ENCODE peak calls at places on chromosomes 12 and 14, in ten cellular contexts. B is CD8-positive, alpha-beta T cell; C is cardiac fibroblast; E is GM10248; M is thoracic aorta; X is PC-3; T is smooth muscle cell of the brain vasculature; I is stimulated activated CD8-positive, alpha-beta memory T cell treated with anti-CD3 and anti-CD28 coated beads, Interleukin-12 subunit alpha, Interleukin-12 subunit beta, amount 100 ng/mL, for 4 hours; K is GM03348; D is activated CD8-positive, alpha-beta T cell treated with anti-CD3 and anti-CD28 coated beads, Interleukin-2, amount 10 ng/mL, durations not matched to agents 7 days and 5 days. Q is an unnamed sample.

GRCh38 chr12:128810182-128811127 is 13.3 kb downstream of the SLC15A4 start:
- DNase-seq in M (no peak), K (peak; percentile 74), B (peak; percentile 35), D (no peak), E (peak; percentile 65), I (no peak), T (no peak), X (no peak), C (peak; percentile 51), Q (no peak)

GRCh38 chr12:48969160-48969771 is 2.3 kb downstream of the WNT10B start:
- DNase-seq in D (no peak), X (no peak), M (no peak), E (peak; percentile 40), T (no peak), B (no peak), K (no peak), C (no peak), I (no peak), Q (no peak)

GRCh38 chr12:111363578-111363977 is 5.3 kb downstream of the PHETA1 start:
- DNase-seq in E (no peak), D (no peak), C (peak; percentile 78), B (no peak), M (no peak), T (no peak), X (no peak), K (peak; percentile 65), I (no peak), Q (peak; percentile 8)

GRCh38 chr12:49283541-49284429 is 11.2 kb upstream of the PRPH start:
- DNase-seq in T (no peak), X (no peak), B (no peak), I (no peak), M (no peak), D (no peak), K (peak; percentile 44), C (no peak), E (no peak), Q (no peak)

GRCh38 chr12:93778306-93778705 is 101.1 kb downstream of the CRADD start:
- DNase-seq in M (peak; percentile 31), K (peak; percentile 73), C (peak; percentile 90), B (no peak), X (no peak), T (no peak), E (no peak), D (no peak), I (no peak), Q (peak; percentile 64)

GRCh38 chr12:110940296-110940695 is 19.9 kb upstream of the MYL2 start:
- DNase-seq in T (no peak), K (no peak), M (no peak), B (no peak), I (no peak), D (no peak), X (no peak), E (no peak), C (no peak), Q (no peak)

GRCh38 chr12:65699251-65699650 is 125.0 kb upstream of the HMGA2 start:
- DNase-seq in T (no peak), C (peak; percentile 93), M (no peak), I (no peak), E (no peak), B (no peak), K (peak; percentile 72), X (peak; percentile 34), D (no peak), Q (no peak)

GRCh38 chr12:118373628-118374027 is 921 bp upstream of the TAOK3 start:
- DNase-seq in X (no peak), K (no peak), I (no peak), C (no peak), E (no peak), M (no peak), T (no peak), B (no peak), D (no peak), Q (no peak)

GRCh38 chr12:26823391-26823790 is 9.6 kb downstream of the ITPR2 start:
- DNase-seq in M (no peak), K (no peak), T (no peak), C (peak; percentile 57), D (no peak), X (peak; percentile 31), I (no peak), E (no peak), B (no peak), Q (no peak)

GRCh38 chr12:65232490-65233077 is 45.9 kb upstream of the MSRB3 start:
- DNase-seq in K (peak; percentile 34), X (peak; percentile 45), M (no peak), I (no peak), T (no peak), D (no peak), E (peak; percentile 14), C (peak; percentile 59), B (no peak), Q (no peak)

GRCh38 chr14:88095791-88096190 is 90.9 kb downstream of the GPR65 start:
- DNase-seq in E (no peak), C (no peak), T (no peak), D (no peak), I (no peak), B (no peak), X (peak; percentile 29), M (no peak), K (no peak), Q (no peak)

GRCh38 chr14:103748539-103748867 is 32.9 kb downstream of the ZFYVE21 start:
- DNase-seq in K (no peak), E (no peak), C (no peak), M (no peak), B (peak; percentile 57), X (no peak), D (peak; percentile 80), T (no peak), I (peak; percentile 24), Q (no peak)

GRCh38 chr14:106044949-106045596 is 518.7 kb downstream of the TMEM121 start:
- DNase-seq in M (no peak), E (peak; percentile 65), X (no peak), D (peak; percentile 91), I (peak; percentile 59), K (no peak), T (no peak), C (peak; percentile 15), B (peak; percentile 82), Q (no peak)

GRCh38 chr12:128797119-128798118 is 26.3 kb downstream of the SLC15A4 start:
- DNase-seq in D (no peak), B (no peak), K (no peak), E (no peak), X (peak; percentile 52), C (peak; percentile 75), T (no peak), I (no peak), M (no peak), Q (peak; percentile 15)

GRCh38 chr12:9039397-9039977 is 50.1 kb downstream of the KLRG1 start:
- DNase-seq in B (no peak), T (peak; percentile 7), X (peak; percentile 64), D (peak; percentile 43), E (peak; percentile 76), I (no peak), C (peak; percentile 60), M (no peak), K (peak; percentile 81), Q (peak; percentile 4)

GRCh38 chr12:130334937-130335336 is 2.8 kb upstream of the PIWIL1 start:
- DNase-seq in X (no peak), K (no peak), C (no peak), I (no peak), D (no peak), B (no peak), E (no peak), T (no peak), M (no peak), Q (no peak)

GRCh38 chr14:24984846-24985589 is 64.9 kb downstream of the STXBP6 start:
- DNase-seq in X (peak; percentile 48), B (no peak), D (no peak), M (no peak), E (no peak), I (no peak), K (no peak), T (no peak), C (no peak), Q (no peak)

GRCh38 chr12:51817027-51817953 is 31.2 kb downstream of the FIGNL2 start:
- DNase-seq in K (no peak), B (no peak), X (no peak), D (no peak), E (no peak), T (no peak), C (no peak), M (no peak), I (no peak), Q (no peak)

GRCh38 chr12:49804821-49805220 is 23.4 kb downstream of the NCKAP5L start:
- DNase-seq in K (no peak), X (no peak), E (no peak), C (no peak), B (no peak), M (no peak), I (no peak), T (no peak), D (no peak), Q (no peak)

GRCh38 chr14:63050694-63051093 is 5.4 kb upstream of the KCNH5 start:
- DNase-seq in C (no peak), I (no peak), E (no peak), M (no peak), B (no peak), X (no peak), K (no peak), T (no peak), D (no peak), Q (no peak)

GRCh38 chr14:54211562-54212308 is 185.1 kb upstream of the CDKN3 start:
- DNase-seq in X (peak; percentile 99), B (no peak), D (no peak), C (peak; percentile 90), M (no peak), T (no peak), K (peak; percentile 70), I (no peak), E (no peak), Q (no peak)

GRCh38 chr14:29687071-29687765 is 240.4 kb downstream of the PRKD1 start:
- DNase-seq in K (no peak), E (no peak), I (no peak), M (no peak), T (no peak), D (no peak), B (no peak), C (no peak), X (no peak), Q (no peak)

GRCh38 chr12:32240210-32240609 is 133.6 kb downstream of the BICD1 start:
- DNase-seq in B (no peak), C (no peak), M (no peak), I (no peak), X (no peak), D (no peak), K (no peak), T (no peak), E (no peak), Q (no peak)

GRCh38 chr12:8828514-8829127 is 6.2 kb downstream of the A2ML1 start:
- DNase-seq in C (no peak), T (no peak), B (no peak), M (no peak), K (no peak), X (no peak), D (no peak), E (no peak), I (no peak), Q (no peak)

GRCh38 chr12:64318605-64319004 is 72.0 kb downstream of the C12orf56 start:
- DNase-seq in T (peak; percentile 39), B (no peak), X (no peak), I (no peak), M (no peak), D (no peak), C (peak; percentile 87), K (no peak), E (peak; percentile 20), Q (no peak)

GRCh38 chr12:106345739-106346138 is 11.8 kb upstream of the POLR3B start:
- DNase-seq in D (no peak), B (no peak), E (no peak), C (peak; percentile 72), I (no peak), X (peak; percentile 76), T (peak; percentile 12), M (no peak), K (peak; percentile 24), Q (no peak)

GRCh38 chr14:56129941-56130340 is 11.7 kb downstream of the PELI2 start:
- DNase-seq in I (no peak), T (no peak), B (no peak), C (peak; percentile 48), M (no peak), D (no peak), E (no peak), K (no peak), X (no peak), Q (no peak)

GRCh38 chr14:28762949-28763313 is 3.7 kb upstream of the FOXG1 start:
- DNase-seq in E (no peak), X (no peak), T (no peak), B (no peak), D (no peak), K (no peak), I (no peak), M (no peak), C (no peak), Q (no peak)

Q was measured in AG04450.